ENCODE peak calls at places on chromosome 6, in five cellular contexts. C is K562, A is HCT116, U is HepG2, V is GM12878. Q is an unnamed sample.

GRCh38 chr6:153511896-153512496 is 380.9 kb upstream of the RGS17 start:
- DNase-seq in U (peak), V (no peak), A (peak), C (peak), Q (no peak)

GRCh38 chr6:13375360-13375878 is 47.1 kb upstream of the TBC1D7 start:
- DNase-seq in A (no peak), U (no peak), V (peak), C (no peak), Q (no peak)

GRCh38 chr6:170344631-170345576 is 38.3 kb downstream of the FAM120B start:
- DNase-seq in V (peak), C (peak), U (peak), A (peak), Q (no peak)

GRCh38 chr6:167475947-167476346 is 151.1 kb downstream of the TTLL2 start:
- DNase-seq in V (no peak), U (no peak), C (no peak), A (no peak), Q (peak)

GRCh38 chr6:79134699-79135474 is 56.8 kb upstream of the PHIP start:
- DNase-seq in V (no peak), U (no peak), A (no peak), C (no peak), Q (no peak)

GRCh38 chr6:3571206-3571815 is 114.5 kb upstream of the SLC22A23 start:
- DNase-seq in C (peak), A (no peak), V (no peak), U (no peak), Q (no peak)

GRCh38 chr6:15481892-15482291 is 180.9 kb downstream of the DTNBP1 start:
- DNase-seq in C (peak), U (no peak), V (no peak), A (no peak), Q (no peak)

GRCh38 chr6:166903500-166903899 is 52.9 kb downstream of the RNASET2 start:
- DNase-seq in A (no peak), U (no peak), C (no peak), V (no peak), Q (no peak)

GRCh38 chr6:36227379-36228344 is 31.1 kb downstream of the BRPF3 start:
- DNase-seq in A (no peak), V (no peak), C (no peak), U (no peak), Q (no peak)

GRCh38 chr6:110999634-111000270 is 17.9 kb downstream of the RPF2 start:
- DNase-seq in C (no peak), U (peak), V (no peak), A (no peak), Q (no peak)

GRCh38 chr6:44211284-44211683 is 5.4 kb upstream of the MYMX start:
- DNase-seq in U (no peak), V (no peak), A (no peak), C (no peak), Q (no peak)

GRCh38 chr6:89034586-89035251 is 45.8 kb upstream of the PNRC1 start:
- DNase-seq in C (no peak), U (peak), A (no peak), V (no peak), Q (no peak)

GRCh38 chr6:90271831-90272230 is 24.8 kb downstream of the BACH2 start:
- DNase-seq in U (no peak), C (no peak), A (no peak), V (no peak), Q (no peak)

GRCh38 chr6:70790483-70790882 is 122.8 kb downstream of the SMAP1 start:
- DNase-seq in V (no peak), C (no peak), A (no peak), U (no peak), Q (no peak)

GRCh38 chr6:128239146-128239545 is 281.3 kb downstream of the PTPRK start:
- DNase-seq in V (no peak), A (no peak), C (no peak), U (no peak), Q (no peak)

GRCh38 chr6:111478064-111478476 is 4.9 kb downstream of the REV3L start:
- DNase-seq in U (peak), C (no peak), A (no peak), V (no peak), Q (no peak)

GRCh38 chr6:18742406-18742805 is 355.3 kb downstream of the RNF144B start:
- DNase-seq in A (no peak), U (no peak), V (no peak), C (no peak), Q (no peak)

GRCh38 chr6:15431762-15432495 is 186.1 kb downstream of the JARID2 start:
- DNase-seq in C (no peak), A (no peak), V (no peak), U (peak), Q (no peak)

GRCh38 chr6:56714273-56714672 is 71.6 kb upstream of the DST start:
- DNase-seq in U (no peak), V (no peak), C (no peak), A (no peak), Q (no peak)

DNA sequence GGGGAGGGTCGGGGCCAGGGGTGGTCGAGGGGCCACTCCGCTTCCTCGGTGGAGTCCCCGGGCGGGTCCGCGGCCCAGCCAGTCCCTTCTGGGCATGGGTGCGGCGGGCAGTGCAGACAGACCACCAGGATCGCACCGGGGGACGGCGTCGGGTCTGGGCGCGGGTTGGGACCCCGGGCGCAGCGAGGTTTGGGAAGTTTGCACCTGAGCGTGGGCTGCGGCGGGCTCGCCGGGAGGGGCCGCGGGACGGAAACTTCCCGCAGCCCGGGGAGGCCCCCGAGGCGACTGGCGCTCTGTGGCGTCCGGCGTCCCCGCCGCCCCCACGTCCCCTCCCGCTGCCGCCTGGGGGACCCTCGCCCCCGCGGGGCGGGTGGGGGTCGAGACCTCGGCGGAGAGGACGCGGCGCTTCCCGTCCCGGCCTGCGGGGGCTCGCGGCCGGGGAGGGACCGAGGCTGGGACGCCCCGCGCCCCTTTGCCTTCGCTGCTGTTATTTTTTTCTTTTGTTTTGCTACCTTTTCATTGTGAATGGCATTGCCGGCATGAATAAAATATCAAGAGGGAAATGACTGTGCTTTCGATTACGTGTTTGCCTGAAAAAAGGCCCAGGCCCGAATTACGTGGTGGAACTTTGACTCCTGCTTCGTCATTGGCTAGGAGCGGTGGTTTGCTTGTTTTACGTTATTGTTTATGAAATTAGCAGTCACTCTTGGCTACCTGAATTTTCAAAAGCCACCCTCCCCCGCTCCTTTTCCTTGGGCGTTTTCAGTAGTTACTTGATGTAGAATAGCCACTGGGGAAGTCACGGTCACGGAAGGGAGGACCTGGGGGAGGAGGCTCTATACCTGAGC is 701 bp downstream of the SNX9 start:
- DNase-seq in V (peak), A (peak), C (peak), U (peak), Q (no peak)
- TF ChIP-seq CEBPB in V (no peak), A (no peak), C (no peak), U (no peak), Q (no peak)

DNA sequence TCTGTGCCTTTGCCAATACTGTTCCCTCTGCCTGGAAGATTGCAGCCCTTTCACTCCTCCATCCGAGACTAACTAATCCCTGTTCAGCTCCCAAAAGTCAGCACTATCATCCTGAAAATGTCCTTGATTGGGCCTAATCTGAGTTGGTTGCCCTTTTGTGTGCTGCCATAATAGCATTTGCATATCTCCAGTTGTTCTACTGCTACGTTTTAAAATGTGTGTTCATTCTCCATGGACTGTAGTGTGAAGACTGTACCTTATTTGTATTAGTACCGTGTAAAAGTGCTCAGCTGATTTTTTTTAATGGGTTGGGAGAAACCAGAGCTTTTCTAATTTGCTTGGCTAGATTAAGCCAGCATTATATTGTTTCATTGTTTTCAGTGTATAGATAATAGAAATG is 401.3 kb downstream of the LAMA2 start:
- DNase-seq in C (no peak), U (no peak), V (no peak), A (no peak), Q (no peak)
- H3K4me2 ChIP-seq in C (no peak), U (no peak), V (no peak), A (no peak), Q (no peak)

GRCh38 chr6:37321101-37321500 is 32.7 kb upstream of the RNF8 start:
- DNase-seq in V (no peak), C (no peak), A (no peak), U (no peak), Q (no peak)
- TF ChIP-seq ZNF274 in V (no peak), C (no peak), A (no peak), U (no peak), Q (no peak)

GRCh38 chr6:47041741-47042140 is 391 bp downstream of the ADGRF1 start:
- DNase-seq in V (no peak), U (no peak), C (no peak), A (no peak), Q (no peak)

GRCh38 chr6:47047479-47048411 is 5.6 kb upstream of the ADGRF1 start:
- DNase-seq in V (peak), C (peak), U (peak), A (peak), Q (peak)

GRCh38 chr6:47042238-47042843 is at the start of gene ADGRF1:
- DNase-seq in C (no peak), V (no peak), U (no peak), A (no peak), Q (no peak)

GRCh38 chr6:47047097-47047478 is 5.0 kb upstream of the ADGRF1 start:
- DNase-seq in C (no peak), A (no peak), U (no peak), V (no peak), Q (no peak)

GRCh38 chr6:47044418-47044817 is 2.3 kb upstream of the ADGRF1 start:
- DNase-seq in V (no peak), A (peak), C (no peak), U (no peak), Q (no peak)
- TF ChIP-seq CEBPB in V (no peak), A (peak), C (no peak), U (no peak), Q (no peak)